ENCODE peak calls at places on chromosomes 11 and 22, in seven cellular contexts. U is GM06990; V is tibial nerve; Z is dorsolateral prefrontal cortex; L is LNCaP clone FGC; A is CD8-positive, alpha-beta memory T cell; Y is kidney epithelial cell. D is an unnamed sample.

GRCh38 chr11:119845756-119846155 is 116.8 kb upstream of the NECTIN1 start:
- DNase-seq in V (no peak), U (no peak), Y (no peak), Z (no peak), L (no peak), A (no peak), D (no peak)

GRCh38 chr11:23976776-23977380 is 520.0 kb upstream of the LUZP2 start:
- DNase-seq in U (no peak), V (no peak), Z (no peak), A (no peak), L (no peak), Y (no peak), D (peak)

GRCh38 chr11:129620705-129621104 is 194.9 kb upstream of the TMEM45B start:
- DNase-seq in V (no peak), Y (no peak), L (no peak), U (no peak), A (no peak), Z (no peak), D (no peak)

GRCh38 chr11:73797457-73797856 is 9.8 kb downstream of the MRPL48 start:
- DNase-seq in L (no peak), V (no peak), U (no peak), A (no peak), Z (peak), Y (no peak), D (no peak)

GRCh38 chr11:115170133-115170815 is 333.9 kb downstream of the CADM1 start:
- DNase-seq in Z (no peak), Y (no peak), V (no peak), U (no peak), A (no peak), L (no peak), D (no peak)

GRCh38 chr11:115185507-115185906 is 318.7 kb downstream of the CADM1 start:
- DNase-seq in Y (no peak), U (no peak), A (no peak), V (no peak), Z (no peak), L (no peak), D (no peak)

GRCh38 chr11:64287676-64288352 is 2.2 kb downstream of the GPR137 start:
- DNase-seq in Y (no peak), Z (no peak), A (no peak), V (no peak), U (no peak), L (no peak), D (no peak)

GRCh38 chr11:2779981-2780849 is 80.4 kb upstream of the KCNQ1OT1 start:
- DNase-seq in Y (no peak), Z (peak), L (no peak), A (no peak), V (peak), U (no peak), D (no peak)

GRCh38 chr22:48752451-48753380 is 1075.0 kb downstream of the BRD1 start:
- DNase-seq in Y (no peak), A (no peak), L (no peak), U (no peak), V (no peak), Z (no peak), D (no peak)

GRCh38 chr11:70129051-70129592 is 51.0 kb downstream of the ANO1 start:
- DNase-seq in Y (no peak), A (no peak), U (no peak), L (no peak), Z (no peak), V (no peak), D (no peak)

GRCh38 chr11:116731097-116731761 is 41.6 kb downstream of the BUD13 start:
- DNase-seq in Y (no peak), U (no peak), A (no peak), L (no peak), Z (peak), V (no peak), D (no peak)
- H3K4me3 ChIP-seq in Y (no peak), U (no peak), A (no peak), L (no peak), Z (no peak), V (no peak), D (no peak)

GRCh38 chr11:13667245-13667644 is 1.2 kb upstream of the FAR1 start:
- DNase-seq in L (no peak), Y (no peak), A (no peak), V (no peak), Z (no peak), U (peak), D (no peak)
- H3K4me3 ChIP-seq in L (no peak), Y (no peak), A (peak), V (peak), Z (peak), U (peak), D (peak)

DNA sequence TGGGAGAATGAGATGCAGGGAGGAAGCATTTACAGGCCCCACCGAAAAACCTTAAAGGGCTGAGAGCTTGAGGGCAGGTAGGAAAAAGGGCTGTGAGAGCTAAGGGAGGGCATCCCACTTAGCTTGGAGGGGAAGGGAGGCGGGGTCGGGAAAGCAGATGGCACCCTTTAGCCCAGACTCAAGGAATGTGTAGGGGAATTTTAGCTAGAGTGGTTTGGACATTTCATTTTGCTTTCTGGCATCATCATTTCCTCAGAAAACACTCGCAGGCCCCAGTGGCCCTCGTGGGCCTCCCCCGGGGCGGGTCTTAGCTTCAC is 846 bp upstream of the STIM1 start:
- DNase-seq in V (no peak), Z (no peak), L (no peak), A (no peak), U (no peak), Y (no peak), D (no peak)
- H3K4me3 ChIP-seq in V (peak), Z (peak), L (no peak), A (peak), U (peak), Y (no peak), D (no peak)

GRCh38 chr11:1371836-1372465 is 17.8 kb upstream of the BRSK2 start:
- DNase-seq in V (no peak), L (no peak), A (no peak), Y (no peak), Z (no peak), U (no peak), D (no peak)

GRCh38 chr11:1372660-1373059 is 17.1 kb upstream of the BRSK2 start:
- DNase-seq in U (no peak), Y (no peak), V (no peak), A (no peak), Z (no peak), L (no peak), D (no peak)

GRCh38 chr11:1375161-1375954 is 14.4 kb upstream of the BRSK2 start:
- DNase-seq in A (no peak), Z (no peak), Y (no peak), V (no peak), U (no peak), L (no peak), D (no peak)

GRCh38 chr11:1375955-1376258 is 13.8 kb upstream of the BRSK2 start:
- DNase-seq in Y (no peak), U (no peak), Z (no peak), A (no peak), V (no peak), L (no peak), D (no peak)

DNA sequence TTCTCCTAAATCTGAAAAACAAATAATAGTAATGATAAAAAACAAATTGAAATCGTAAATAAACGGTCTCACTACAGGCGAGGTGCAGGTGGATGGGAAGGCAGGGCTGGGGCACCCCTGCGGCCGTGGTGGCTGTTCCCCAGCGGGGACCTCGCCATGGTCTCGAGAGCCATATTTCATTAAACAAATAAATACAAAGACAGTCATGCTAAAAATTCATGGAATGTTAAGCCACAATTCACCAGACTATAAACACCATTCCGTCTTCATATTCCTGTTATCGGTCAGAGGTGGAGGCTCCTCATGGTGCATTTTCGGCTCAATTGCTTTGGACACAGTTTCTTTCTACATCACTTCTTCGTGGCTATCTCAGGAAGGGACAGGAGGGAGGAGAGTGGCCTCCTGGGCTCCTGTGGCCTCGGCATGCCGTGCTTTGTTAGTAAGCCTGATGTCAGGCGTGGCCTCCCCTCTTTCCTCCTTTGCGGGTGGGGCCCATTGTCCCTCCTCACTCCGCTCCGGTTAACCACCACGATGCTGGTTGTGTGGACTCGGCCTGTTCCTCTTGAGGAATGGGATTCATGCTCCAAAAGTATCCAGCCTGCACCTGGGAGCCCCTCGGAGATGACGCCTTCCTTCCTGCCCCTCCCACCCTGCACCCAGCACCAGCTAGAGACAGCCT is 16.1 kb upstream of the BRSK2 start:
- DNase-seq in U (no peak), Z (no peak), V (no peak), L (no peak), A (no peak), Y (no peak), D (no peak)
- H3K4me3 ChIP-seq in U (no peak), Z (no peak), V (no peak), L (no peak), A (no peak), Y (no peak), D (no peak)

GRCh38 chr11:75350122-75350742 is 1.2 kb downstream of the ARRB1 start:
- DNase-seq in V (no peak), L (no peak), A (no peak), Z (no peak), Y (no peak), U (no peak), D (no peak)
- H3K4me3 ChIP-seq in V (peak), L (peak), A (peak), Z (peak), Y (no peak), U (no peak), D (no peak)

DNA sequence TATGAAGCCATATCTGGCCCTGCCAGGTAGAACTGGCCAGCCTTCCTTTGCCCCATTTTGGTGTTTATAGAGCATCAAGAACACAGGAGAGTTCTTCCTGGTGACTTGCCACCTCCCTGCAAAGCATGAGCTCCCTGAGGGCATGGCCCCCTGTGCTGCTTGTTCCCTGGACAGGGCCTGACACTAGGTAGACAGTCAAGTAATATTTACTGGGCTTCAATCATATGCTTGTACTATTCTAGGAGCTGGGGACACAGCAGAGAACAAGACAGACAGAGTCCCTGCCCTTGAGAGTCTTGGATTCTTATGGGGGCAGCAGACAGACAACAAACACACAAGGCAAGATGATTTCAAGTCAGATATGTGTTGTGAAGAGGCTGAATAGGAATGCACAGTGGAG is 10.0 kb upstream of the CBX6 start:
- DNase-seq in L (no peak), Z (no peak), U (no peak), Y (no peak), V (no peak), A (no peak), D (no peak)
- H3K4me3 ChIP-seq in L (no peak), Z (no peak), U (no peak), Y (no peak), V (no peak), A (no peak), D (no peak)

GRCh38 chr11:96156379-96156722 is 186.6 kb downstream of the MAML2 start:
- DNase-seq in A (no peak), Y (no peak), Z (no peak), U (no peak), V (no peak), L (no peak), D (no peak)
- H3K4me3 ChIP-seq in A (no peak), Y (no peak), Z (no peak), U (peak), V (peak), L (no peak), D (no peak)

GRCh38 chr11:113840932-113841664 is 34.3 kb downstream of the USP28 start:
- DNase-seq in L (no peak), A (no peak), Z (no peak), U (peak), V (no peak), Y (no peak), D (no peak)
- H3K4me3 ChIP-seq in L (no peak), A (no peak), Z (no peak), U (peak), V (no peak), Y (no peak), D (no peak)

GRCh38 chr11:117197006-117197405 is 2.2 kb upstream of the TAGLN start:
- DNase-seq in Z (no peak), A (no peak), U (no peak), V (no peak), Y (no peak), L (no peak), D (no peak)

GRCh38 chr11:117199916-117200812 is 994 bp downstream of the TAGLN start:
- DNase-seq in V (no peak), L (no peak), A (no peak), Z (no peak), U (no peak), Y (no peak), D (no peak)

GRCh38 chr11:117199061-117199915 is at the start of gene TAGLN:
- DNase-seq in U (no peak), Z (no peak), Y (peak), L (no peak), A (no peak), V (peak), D (peak)

GRCh38 chr11:117197516-117198456 is 1.4 kb upstream of the TAGLN start:
- DNase-seq in A (no peak), Y (no peak), U (no peak), V (no peak), L (no peak), Z (no peak), D (no peak)

DNA sequence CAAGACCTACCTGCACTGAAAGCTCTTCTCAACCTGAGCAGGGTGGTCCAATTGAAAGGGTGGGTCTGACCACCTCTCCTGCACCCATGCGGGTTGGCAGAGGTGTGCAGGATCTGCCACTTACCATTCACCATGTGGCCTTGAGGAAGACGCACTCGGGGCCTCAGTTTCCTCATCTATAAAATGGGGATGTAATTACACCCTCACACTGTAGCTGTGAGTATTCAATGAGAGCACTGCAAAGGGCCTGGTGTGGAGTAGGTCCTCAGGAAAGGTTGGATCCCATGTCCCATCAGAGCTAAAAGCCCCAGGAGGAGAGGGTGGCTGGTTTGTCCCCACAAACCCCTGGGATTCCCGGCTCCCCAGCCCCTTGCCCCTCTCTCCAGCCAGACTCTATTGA is 557 bp upstream of the TAGLN start:
- DNase-seq in Y (no peak), Z (no peak), U (no peak), L (no peak), V (no peak), A (no peak), D (no peak)
- H3K4me3 ChIP-seq in Y (no peak), Z (peak), U (no peak), L (no peak), V (peak), A (no peak), D (peak)